ENCODE peak calls at places on chromosomes 6 and 20, in six cellular contexts. One of them, this sample, is unnamed. For H3K9me3 and H3K4me1, the result is how much of the 10 kb centered on the place peaks cover.

GRCh38 chr20:39356913-39357312 is 394.8 kb downstream of the DHX35 start:
- ATAC-seq in pancreas: peak
- ATAC-seq in CD8-positive, alpha-beta T cell: no peak
- ATAC-seq in RWPE2: no peak
- ATAC-seq in CD4-positive, CD25-positive, alpha-beta regulatory T cell: no peak
- ATAC-seq in lung: no peak
- ATAC-seq in this sample: no peak

GRCh38 chr6:14877758-14878157 is 368.1 kb upstream of the JARID2 start:
- ATAC-seq in RWPE2: no peak
- ATAC-seq in pancreas: no peak
- ATAC-seq in CD4-positive, CD25-positive, alpha-beta regulatory T cell: no peak
- ATAC-seq in CD8-positive, alpha-beta T cell: no peak
- ATAC-seq in lung: no peak
- ATAC-seq in this sample: no peak

GRCh38 chr6:18221288-18221615 is 43.1 kb downstream of the DEK start:
- ATAC-seq in RWPE2: no peak
- ATAC-seq in lung: no peak
- ATAC-seq in CD8-positive, alpha-beta T cell: no peak
- ATAC-seq in pancreas: no peak
- ATAC-seq in CD4-positive, CD25-positive, alpha-beta regulatory T cell: no peak
- ATAC-seq in this sample: no peak

GRCh38 chr20:8005033-8005432 is 14.5 kb downstream of the TMX4 start:
- ATAC-seq in CD8-positive, alpha-beta T cell: no peak
- ATAC-seq in RWPE2: no peak
- ATAC-seq in pancreas: no peak
- ATAC-seq in CD4-positive, CD25-positive, alpha-beta regulatory T cell: no peak
- ATAC-seq in lung: no peak
- ATAC-seq in this sample: no peak

GRCh38 chr6:153449279-153449678 is 318.2 kb upstream of the RGS17 start:
- ATAC-seq in RWPE2: peak
- ATAC-seq in CD8-positive, alpha-beta T cell: no peak
- ATAC-seq in pancreas: no peak
- ATAC-seq in CD4-positive, CD25-positive, alpha-beta regulatory T cell: no peak
- ATAC-seq in lung: no peak
- ATAC-seq in this sample: no peak

GRCh38 chr6:683742-684440 is 9.0 kb downstream of the EXOC2 start:
- ATAC-seq in CD4-positive, CD25-positive, alpha-beta regulatory T cell: no peak
- ATAC-seq in RWPE2: no peak
- ATAC-seq in CD8-positive, alpha-beta T cell: no peak
- ATAC-seq in pancreas: no peak
- ATAC-seq in lung: no peak
- ATAC-seq in this sample: peak

GRCh38 chr6:119312875-119313338 is 36.7 kb downstream of the MAN1A1 start:
- ATAC-seq in CD4-positive, CD25-positive, alpha-beta regulatory T cell: peak
- ATAC-seq in lung: peak
- ATAC-seq in CD8-positive, alpha-beta T cell: peak
- ATAC-seq in pancreas: peak
- ATAC-seq in RWPE2: no peak
- ATAC-seq in this sample: no peak

GRCh38 chr6:140777780-140778179 is 1354.9 kb upstream of the GJE1 start:
- ATAC-seq in CD4-positive, CD25-positive, alpha-beta regulatory T cell: no peak
- ATAC-seq in pancreas: no peak
- ATAC-seq in RWPE2: no peak
- ATAC-seq in CD8-positive, alpha-beta T cell: no peak
- ATAC-seq in lung: no peak
- ATAC-seq in this sample: no peak

GRCh38 chr6:169577974-169578373 is 123.9 kb downstream of the WDR27 start:
- ATAC-seq in CD8-positive, alpha-beta T cell: no peak
- ATAC-seq in CD4-positive, CD25-positive, alpha-beta regulatory T cell: no peak
- ATAC-seq in RWPE2: no peak
- ATAC-seq in lung: no peak
- ATAC-seq in pancreas: no peak
- ATAC-seq in this sample: no peak

GRCh38 chr20:37202267-37202943 is 23.1 kb upstream of the MROH8 start:
- ATAC-seq in CD8-positive, alpha-beta T cell: peak
- ATAC-seq in pancreas: peak
- ATAC-seq in CD4-positive, CD25-positive, alpha-beta regulatory T cell: no peak
- ATAC-seq in RWPE2: peak
- ATAC-seq in lung: peak
- ATAC-seq in this sample: peak

GRCh38 chr6:120604510-120604909 is 729.8 kb downstream of the TBC1D32 start:
- ATAC-seq in RWPE2: no peak
- ATAC-seq in CD4-positive, CD25-positive, alpha-beta regulatory T cell: no peak
- ATAC-seq in lung: no peak
- ATAC-seq in CD8-positive, alpha-beta T cell: no peak
- ATAC-seq in pancreas: no peak
- ATAC-seq in this sample: no peak

GRCh38 chr6:37190159-37190535 is 20.2 kb downstream of the PIM1 start:
- ATAC-seq in pancreas: no peak
- ATAC-seq in lung: no peak
- ATAC-seq in CD8-positive, alpha-beta T cell: no peak
- ATAC-seq in CD4-positive, CD25-positive, alpha-beta regulatory T cell: no peak
- ATAC-seq in RWPE2: no peak
- ATAC-seq in this sample: no peak

GRCh38 chr6:26607434-26608230 is 10.9 kb downstream of the ABT1 start:
- ATAC-seq in CD4-positive, CD25-positive, alpha-beta regulatory T cell: peak
- ATAC-seq in RWPE2: peak
- ATAC-seq in lung: peak
- ATAC-seq in pancreas: peak
- ATAC-seq in CD8-positive, alpha-beta T cell: peak
- ATAC-seq in this sample: no peak

GRCh38 chr6:33882154-33882553 is 78.4 kb upstream of the MLN start:
- ATAC-seq in lung: no peak
- ATAC-seq in RWPE2: no peak
- ATAC-seq in pancreas: no peak
- ATAC-seq in CD4-positive, CD25-positive, alpha-beta regulatory T cell: no peak
- ATAC-seq in CD8-positive, alpha-beta T cell: no peak
- ATAC-seq in this sample: peak

GRCh38 chr6:144344651-144345050 is 59.5 kb downstream of the UTRN start:
- ATAC-seq in RWPE2: no peak
- ATAC-seq in pancreas: no peak
- ATAC-seq in lung: no peak
- ATAC-seq in CD4-positive, CD25-positive, alpha-beta regulatory T cell: peak
- ATAC-seq in CD8-positive, alpha-beta T cell: peak
- ATAC-seq in this sample: no peak

GRCh38 chr20:44067650-44068081 is 119.3 kb downstream of the JPH2 start:
- ATAC-seq in CD4-positive, CD25-positive, alpha-beta regulatory T cell: no peak
- ATAC-seq in RWPE2: no peak
- ATAC-seq in CD8-positive, alpha-beta T cell: no peak
- ATAC-seq in lung: no peak
- ATAC-seq in pancreas: no peak
- ATAC-seq in this sample: no peak

GRCh38 chr6:97947841-97948240 is 664.8 kb upstream of the MMS22L start:
- ATAC-seq in RWPE2: peak
- ATAC-seq in CD8-positive, alpha-beta T cell: no peak
- ATAC-seq in CD4-positive, CD25-positive, alpha-beta regulatory T cell: no peak
- ATAC-seq in pancreas: peak
- ATAC-seq in lung: peak
- ATAC-seq in this sample: no peak

GRCh38 chr6:93376026-93376540 is 43.3 kb downstream of the EPHA7 start:
- ATAC-seq in lung: no peak
- ATAC-seq in CD8-positive, alpha-beta T cell: no peak
- ATAC-seq in pancreas: no peak
- ATAC-seq in RWPE2: no peak
- ATAC-seq in CD4-positive, CD25-positive, alpha-beta regulatory T cell: no peak
- ATAC-seq in this sample: peak

GRCh38 chr6:33632603-33633039 is 11.5 kb downstream of the ITPR3 start:
- ATAC-seq in lung: no peak
- ATAC-seq in CD8-positive, alpha-beta T cell: peak
- ATAC-seq in RWPE2: peak
- ATAC-seq in CD4-positive, CD25-positive, alpha-beta regulatory T cell: peak
- ATAC-seq in pancreas: peak
- ATAC-seq in this sample: no peak

GRCh38 chr20:79565-79964 is 7.9 kb upstream of the DEFB125 start:
- ATAC-seq in lung: no peak
- ATAC-seq in CD4-positive, CD25-positive, alpha-beta regulatory T cell: no peak
- ATAC-seq in RWPE2: no peak
- ATAC-seq in CD8-positive, alpha-beta T cell: no peak
- ATAC-seq in pancreas: no peak
- ATAC-seq in this sample: no peak

GRCh38 chr20:77231-77630 is 10.2 kb upstream of the DEFB125 start:
- ATAC-seq in CD8-positive, alpha-beta T cell: no peak
- ATAC-seq in CD4-positive, CD25-positive, alpha-beta regulatory T cell: no peak
- ATAC-seq in pancreas: no peak
- ATAC-seq in RWPE2: no peak
- ATAC-seq in lung: no peak
- ATAC-seq in this sample: no peak

DNA sequence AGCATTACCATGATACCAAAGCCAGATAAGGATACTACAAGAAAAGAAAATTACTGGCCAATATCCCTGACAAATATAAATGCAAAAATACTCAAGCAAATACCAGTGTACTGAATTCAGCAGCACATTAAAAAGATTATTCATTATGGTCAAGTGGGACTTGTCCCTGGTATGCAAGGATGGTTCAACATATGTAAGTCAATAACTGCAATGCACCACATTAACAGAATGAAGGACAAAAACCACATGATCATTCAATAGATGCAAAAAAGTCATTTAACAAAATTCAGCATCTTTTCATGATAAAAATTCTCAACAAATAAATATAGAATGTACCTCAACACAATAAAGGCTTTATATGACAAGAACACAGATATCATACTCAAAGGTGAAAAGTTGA is 9.1 kb upstream of the DEFB125 start:
- ATAC-seq in CD4-positive, CD25-positive, alpha-beta regulatory T cell: no peak
- ATAC-seq in CD8-positive, alpha-beta T cell: no peak
- ATAC-seq in RWPE2: no peak
- ATAC-seq in pancreas: no peak
- ATAC-seq in lung: no peak
- ATAC-seq in this sample: no peak
- H3K9me3 ChIP-seq in CD4-positive, CD25-positive, alpha-beta regulatory T cell: under half
- H3K9me3 ChIP-seq in CD8-positive, alpha-beta T cell: under half
- H3K9me3 ChIP-seq in RWPE2: under half
- H3K9me3 ChIP-seq in pancreas: under half
- H3K9me3 ChIP-seq in lung: under half
- H3K9me3 ChIP-seq in this sample: under half

DNA sequence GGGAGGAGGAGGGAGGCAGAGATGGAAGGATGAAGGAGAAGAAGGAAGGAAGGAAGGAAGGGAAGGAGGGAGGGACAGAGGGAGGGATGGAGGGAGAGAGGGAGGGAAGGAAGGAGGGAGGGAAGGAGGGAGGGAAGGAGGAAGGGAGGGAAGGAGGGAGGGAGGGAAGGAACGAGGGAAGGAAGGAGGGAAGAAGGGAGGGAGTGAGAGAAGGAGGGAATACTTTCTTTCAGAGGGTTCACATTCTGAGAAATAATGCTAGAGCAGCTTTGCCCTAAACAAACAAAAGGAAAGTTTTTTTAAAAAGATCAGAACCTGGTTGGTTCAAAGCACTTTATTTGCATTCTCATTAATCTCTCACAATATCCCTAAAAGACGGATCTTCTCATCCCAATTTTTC is 96.1 kb upstream of the NXT1 start:
- ATAC-seq in RWPE2: no peak
- ATAC-seq in lung: no peak
- ATAC-seq in pancreas: no peak
- ATAC-seq in CD8-positive, alpha-beta T cell: no peak
- ATAC-seq in CD4-positive, CD25-positive, alpha-beta regulatory T cell: no peak
- ATAC-seq in this sample: no peak
- H3K4me1 ChIP-seq in RWPE2: under half
- H3K4me1 ChIP-seq in lung: under half
- H3K4me1 ChIP-seq in pancreas: under half
- H3K4me1 ChIP-seq in CD8-positive, alpha-beta T cell: under half
- H3K4me1 ChIP-seq in CD4-positive, CD25-positive, alpha-beta regulatory T cell: under half
- H3K4me1 ChIP-seq in this sample: under half

DNA sequence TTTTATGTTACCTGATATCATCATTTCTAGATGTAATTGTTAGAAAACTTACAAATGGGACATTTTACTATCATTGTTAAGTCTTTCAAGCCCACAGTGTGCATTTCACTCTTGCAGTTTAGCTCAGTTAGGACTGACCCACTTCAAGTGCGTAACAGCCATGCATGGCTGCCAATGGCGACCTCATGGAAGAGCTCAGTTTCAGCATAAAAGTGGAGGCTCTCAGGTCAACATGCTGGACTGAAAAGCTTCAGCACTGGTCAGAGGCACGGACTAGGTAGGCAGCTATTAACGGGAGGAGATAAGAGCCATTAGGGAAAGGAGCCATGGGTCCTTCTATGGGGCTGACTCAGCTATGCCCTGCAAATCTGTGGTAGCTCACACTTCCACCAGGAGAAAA is 101.7 kb downstream of the TTLL2 start:
- ATAC-seq in lung: no peak
- ATAC-seq in pancreas: no peak
- ATAC-seq in RWPE2: no peak
- ATAC-seq in CD8-positive, alpha-beta T cell: no peak
- ATAC-seq in CD4-positive, CD25-positive, alpha-beta regulatory T cell: no peak
- ATAC-seq in this sample: no peak
- H3K9me3 ChIP-seq in lung: under half
- H3K9me3 ChIP-seq in pancreas: under half
- H3K9me3 ChIP-seq in RWPE2: under half
- H3K9me3 ChIP-seq in CD8-positive, alpha-beta T cell: under half
- H3K9me3 ChIP-seq in CD4-positive, CD25-positive, alpha-beta regulatory T cell: under half
- H3K9me3 ChIP-seq in this sample: under half

GRCh38 chr6:24995270-24995669 is 59.5 kb upstream of the RIPOR2 start:
- ATAC-seq in CD8-positive, alpha-beta T cell: no peak
- ATAC-seq in pancreas: no peak
- ATAC-seq in CD4-positive, CD25-positive, alpha-beta regulatory T cell: no peak
- ATAC-seq in RWPE2: no peak
- ATAC-seq in lung: no peak
- ATAC-seq in this sample: no peak
- H3K4me1 ChIP-seq in CD8-positive, alpha-beta T cell: under half
- H3K4me1 ChIP-seq in pancreas: under half
- H3K4me1 ChIP-seq in CD4-positive, CD25-positive, alpha-beta regulatory T cell: under half
- H3K4me1 ChIP-seq in RWPE2: under half
- H3K4me1 ChIP-seq in lung: under half
- H3K4me1 ChIP-seq in this sample: under half

GRCh38 chr6:158347335-158347734 is 35.1 kb downstream of the TULP4 start:
- ATAC-seq in lung: no peak
- ATAC-seq in CD4-positive, CD25-positive, alpha-beta regulatory T cell: no peak
- ATAC-seq in CD8-positive, alpha-beta T cell: no peak
- ATAC-seq in RWPE2: no peak
- ATAC-seq in pancreas: no peak
- ATAC-seq in this sample: no peak
- H3K9me3 ChIP-seq in lung: under half
- H3K9me3 ChIP-seq in CD4-positive, CD25-positive, alpha-beta regulatory T cell: under half
- H3K9me3 ChIP-seq in CD8-positive, alpha-beta T cell: under half
- H3K9me3 ChIP-seq in RWPE2: under half
- H3K9me3 ChIP-seq in pancreas: under half
- H3K9me3 ChIP-seq in this sample: under half

DNA sequence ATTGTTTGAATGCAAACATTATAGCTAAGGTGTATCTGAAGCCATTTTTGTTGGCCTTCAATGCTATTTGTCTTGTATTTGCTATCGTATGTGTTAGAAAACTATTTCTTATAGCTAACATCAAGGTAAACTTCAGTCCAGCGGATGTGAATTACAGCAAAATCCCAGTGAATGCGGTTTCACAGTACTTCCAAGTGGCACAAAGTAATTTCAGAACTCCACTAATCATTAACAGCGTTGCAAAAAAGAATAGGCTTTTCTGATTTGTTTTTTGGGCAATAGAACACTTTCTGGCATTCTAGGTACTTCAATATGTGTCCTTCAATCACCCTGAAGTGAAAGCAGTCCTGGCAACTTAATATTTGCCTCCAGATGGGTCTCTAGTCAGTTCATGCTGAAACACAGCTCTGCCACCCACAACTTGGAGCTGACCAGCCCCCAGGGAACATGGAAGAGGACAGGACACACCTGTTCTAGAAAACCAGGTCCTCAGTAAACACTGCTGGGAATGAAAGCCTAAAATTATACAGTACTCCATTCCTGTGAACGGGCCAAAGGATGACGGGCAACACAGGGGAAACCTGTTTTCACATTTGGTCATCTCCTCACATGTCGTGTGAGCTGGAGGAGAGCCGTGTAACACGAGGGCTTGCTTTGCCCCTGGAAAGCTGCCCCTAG is 9.7 kb upstream of the MRPS10 start:
- ATAC-seq in pancreas: peak
- ATAC-seq in RWPE2: no peak
- ATAC-seq in CD4-positive, CD25-positive, alpha-beta regulatory T cell: no peak
- ATAC-seq in lung: no peak
- ATAC-seq in CD8-positive, alpha-beta T cell: no peak
- ATAC-seq in this sample: no peak
- H3K4me1 ChIP-seq in pancreas: under half
- H3K4me1 ChIP-seq in RWPE2: under half
- H3K4me1 ChIP-seq in CD4-positive, CD25-positive, alpha-beta regulatory T cell: under half
- H3K4me1 ChIP-seq in lung: under half
- H3K4me1 ChIP-seq in CD8-positive, alpha-beta T cell: under half
- H3K4me1 ChIP-seq in this sample: under half

This sample was measured in gastroesophageal sphincter.